ENCODE peak calls at places on chromosomes 13 and 19, in six cellular contexts. One of them, this sample, is unnamed.

GRCh38 chr19:39969681-39970423 is 1.1 kb upstream of the PSMC4 start:
- DNase-seq in left ventricle myocardium inferior: no peak
- DNase-seq in uterus: no peak
- DNase-seq in left lung: no peak
- DNase-seq in astrocyte: no peak
- DNase-seq in mammary epithelial cell: no peak
- DNase-seq in this sample: no peak

GRCh38 chr19:4687396-4687795 is 17.3 kb upstream of the MYDGF start:
- DNase-seq in left ventricle myocardium inferior: no peak
- DNase-seq in mammary epithelial cell: no peak
- DNase-seq in astrocyte: no peak
- DNase-seq in uterus: no peak
- DNase-seq in left lung: no peak
- DNase-seq in this sample: no peak

GRCh38 chr19:45355910-45356309 is 14.5 kb downstream of the ERCC2 start:
- DNase-seq in mammary epithelial cell: no peak
- DNase-seq in astrocyte: no peak
- DNase-seq in left ventricle myocardium inferior: no peak
- DNase-seq in left lung: no peak
- DNase-seq in uterus: no peak
- DNase-seq in this sample: no peak

GRCh38 chr19:4197625-4198466 is 15.4 kb downstream of the ANKRD24 start:
- DNase-seq in astrocyte: no peak
- DNase-seq in left ventricle myocardium inferior: no peak
- DNase-seq in left lung: no peak
- DNase-seq in uterus: no peak
- DNase-seq in mammary epithelial cell: peak; percentile 19
- DNase-seq in this sample: no peak

GRCh38 chr19:5580116-5580515 is 12.4 kb upstream of the TINCR start:
- DNase-seq in left lung: no peak
- DNase-seq in mammary epithelial cell: no peak
- DNase-seq in astrocyte: no peak
- DNase-seq in uterus: no peak
- DNase-seq in left ventricle myocardium inferior: no peak
- DNase-seq in this sample: no peak

GRCh38 chr19:58558623-58559274 is 338 bp upstream of the UBE2M start:
- DNase-seq in uterus: peak; percentile 100
- DNase-seq in astrocyte: peak; percentile 91
- DNase-seq in mammary epithelial cell: peak; percentile 97
- DNase-seq in left lung: peak; percentile 99
- DNase-seq in left ventricle myocardium inferior: peak; percentile 99
- DNase-seq in this sample: peak; percentile 93

GRCh38 chr13:49643003-49643651 is 14.8 kb downstream of the ARL11 start:
- DNase-seq in left lung: no peak
- DNase-seq in astrocyte: no peak
- DNase-seq in mammary epithelial cell: no peak
- DNase-seq in uterus: no peak
- DNase-seq in left ventricle myocardium inferior: no peak
- DNase-seq in this sample: no peak

GRCh38 chr19:34692541-34692940 is 15.1 kb downstream of the ZNF302 start:
- DNase-seq in uterus: no peak
- DNase-seq in left lung: no peak
- DNase-seq in astrocyte: no peak
- DNase-seq in left ventricle myocardium inferior: no peak
- DNase-seq in mammary epithelial cell: no peak
- DNase-seq in this sample: no peak

GRCh38 chr13:78323848-78324247 is 279.5 kb downstream of the POU4F1 start:
- DNase-seq in astrocyte: peak; percentile 21
- DNase-seq in left ventricle myocardium inferior: no peak
- DNase-seq in mammary epithelial cell: peak; percentile 12
- DNase-seq in uterus: no peak
- DNase-seq in left lung: no peak
- DNase-seq in this sample: peak; percentile 77

GRCh38 chr19:10471909-10472308 is 31.2 kb downstream of the KEAP1 start:
- DNase-seq in left lung: no peak
- DNase-seq in astrocyte: peak; percentile 25
- DNase-seq in uterus: no peak
- DNase-seq in left ventricle myocardium inferior: no peak
- DNase-seq in mammary epithelial cell: peak; percentile 28
- DNase-seq in this sample: no peak

GRCh38 chr19:54172764-54173699 is at the start of gene TMC4:
- DNase-seq in left ventricle myocardium inferior: no peak
- DNase-seq in left lung: peak; percentile 75
- DNase-seq in astrocyte: no peak
- DNase-seq in mammary epithelial cell: peak; percentile 77
- DNase-seq in uterus: no peak
- DNase-seq in this sample: peak; percentile 66

GRCh38 chr19:34475026-34475974 is 6.3 kb upstream of the WTIP start:
- DNase-seq in astrocyte: peak; percentile 83
- DNase-seq in uterus: no peak
- DNase-seq in mammary epithelial cell: peak; percentile 70
- DNase-seq in left lung: no peak
- DNase-seq in left ventricle myocardium inferior: no peak
- DNase-seq in this sample: peak; percentile 43

GRCh38 chr13:70173236-70173959 is 65.1 kb upstream of the KLHL1 start:
- DNase-seq in uterus: no peak
- DNase-seq in left ventricle myocardium inferior: no peak
- DNase-seq in left lung: no peak
- DNase-seq in mammary epithelial cell: no peak
- DNase-seq in astrocyte: peak; percentile 6
- DNase-seq in this sample: no peak

GRCh38 chr13:52348983-52349780 is 56.8 kb downstream of the THSD1 start:
- DNase-seq in astrocyte: peak; percentile 90
- DNase-seq in left ventricle myocardium inferior: no peak
- DNase-seq in mammary epithelial cell: peak; percentile 96
- DNase-seq in uterus: no peak
- DNase-seq in left lung: no peak
- DNase-seq in this sample: peak; percentile 95

GRCh38 chr19:28242317-28242927 is 970.5 kb downstream of the UQCRFS1 start:
- DNase-seq in uterus: no peak
- DNase-seq in mammary epithelial cell: peak; percentile 2
- DNase-seq in astrocyte: no peak
- DNase-seq in left lung: no peak
- DNase-seq in left ventricle myocardium inferior: no peak
- DNase-seq in this sample: no peak

GRCh38 chr13:21079761-21080730 is 18.7 kb upstream of the LATS2 start:
- DNase-seq in uterus: no peak
- DNase-seq in left ventricle myocardium inferior: no peak
- DNase-seq in mammary epithelial cell: peak; percentile 64
- DNase-seq in astrocyte: peak; percentile 95
- DNase-seq in left lung: no peak
- DNase-seq in this sample: no peak

GRCh38 chr19:34184880-34185491 is 12.7 kb downstream of the LSM14A start:
- DNase-seq in astrocyte: no peak
- DNase-seq in mammary epithelial cell: no peak
- DNase-seq in left lung: no peak
- DNase-seq in left ventricle myocardium inferior: no peak
- DNase-seq in uterus: no peak
- DNase-seq in this sample: no peak

GRCh38 chr13:46607768-46608553 is 55.0 kb downstream of the LRCH1 start:
- DNase-seq in left lung: no peak
- DNase-seq in uterus: no peak
- DNase-seq in left ventricle myocardium inferior: no peak
- DNase-seq in mammary epithelial cell: no peak
- DNase-seq in astrocyte: no peak
- DNase-seq in this sample: no peak

GRCh38 chr13:61880576-61881283 is 465.1 kb upstream of the PCDH20 start:
- DNase-seq in left ventricle myocardium inferior: no peak
- DNase-seq in astrocyte: no peak
- DNase-seq in mammary epithelial cell: no peak
- DNase-seq in left lung: no peak
- DNase-seq in uterus: no peak
- DNase-seq in this sample: no peak

GRCh38 chr13:100887729-100888151 is 213.1 kb upstream of the TMTC4 start:
- DNase-seq in uterus: no peak
- DNase-seq in left ventricle myocardium inferior: no peak
- DNase-seq in left lung: no peak
- DNase-seq in mammary epithelial cell: no peak
- DNase-seq in astrocyte: peak; percentile 76
- DNase-seq in this sample: peak; percentile 38

GRCh38 chr19:31591258-31591657 is 242.0 kb upstream of the TSHZ3 start:
- DNase-seq in left lung: no peak
- DNase-seq in astrocyte: no peak
- DNase-seq in mammary epithelial cell: peak; percentile 34
- DNase-seq in uterus: no peak
- DNase-seq in left ventricle myocardium inferior: no peak
- DNase-seq in this sample: no peak

GRCh38 chr19:38655148-38655824 is 7.8 kb downstream of the ACTN4 start:
- DNase-seq in mammary epithelial cell: peak; percentile 74
- DNase-seq in left lung: no peak
- DNase-seq in left ventricle myocardium inferior: no peak
- DNase-seq in uterus: no peak
- DNase-seq in astrocyte: peak; percentile 55
- DNase-seq in this sample: peak; percentile 67

GRCh38 chr13:35354882-35355281 is 121.6 kb downstream of the MAB21L1 start:
- DNase-seq in mammary epithelial cell: no peak
- DNase-seq in left ventricle myocardium inferior: no peak
- DNase-seq in astrocyte: no peak
- DNase-seq in left lung: no peak
- DNase-seq in uterus: no peak
- DNase-seq in this sample: no peak

GRCh38 chr19:1094978-1095701 is at the start of gene POLR2E:
- DNase-seq in uterus: peak; percentile 98
- DNase-seq in left lung: peak; percentile 99
- DNase-seq in left ventricle myocardium inferior: peak; percentile 98
- DNase-seq in astrocyte: peak; percentile 93
- DNase-seq in mammary epithelial cell: peak; percentile 95
- DNase-seq in this sample: peak; percentile 79

GRCh38 chr19:1094655-1094977 is 559 bp downstream of the POLR2E start:
- DNase-seq in astrocyte: no peak
- DNase-seq in mammary epithelial cell: no peak
- DNase-seq in left ventricle myocardium inferior: no peak
- DNase-seq in left lung: no peak
- DNase-seq in uterus: no peak
- DNase-seq in this sample: no peak

GRCh38 chr19:1091544-1092175 is 3.5 kb downstream of the POLR2E start:
- DNase-seq in mammary epithelial cell: no peak
- DNase-seq in left ventricle myocardium inferior: no peak
- DNase-seq in astrocyte: no peak
- DNase-seq in left lung: no peak
- DNase-seq in uterus: no peak
- DNase-seq in this sample: no peak

GRCh38 chr19:1093811-1094553 is 1.2 kb downstream of the POLR2E start:
- DNase-seq in left lung: no peak
- DNase-seq in mammary epithelial cell: no peak
- DNase-seq in left ventricle myocardium inferior: no peak
- DNase-seq in uterus: no peak
- DNase-seq in astrocyte: no peak
- DNase-seq in this sample: no peak

GRCh38 chr19:1093330-1093729 is 1.8 kb downstream of the POLR2E start:
- DNase-seq in astrocyte: no peak
- DNase-seq in left lung: no peak
- DNase-seq in left ventricle myocardium inferior: no peak
- DNase-seq in uterus: no peak
- DNase-seq in mammary epithelial cell: no peak
- DNase-seq in this sample: no peak
- H3K4me1 ChIP-seq in astrocyte: peaks cover 12% of the 10 kb centered on the region
- H3K4me1 ChIP-seq in left lung: peaks cover 62% of the 10 kb centered on the region
- H3K4me1 ChIP-seq in left ventricle myocardium inferior: peaks cover 43% of the 10 kb centered on the region
- H3K4me1 ChIP-seq in uterus: peaks cover 3% of the 10 kb centered on the region
- H3K4me1 ChIP-seq in mammary epithelial cell: peaks cover 8% of the 10 kb centered on the region
- H3K4me1 ChIP-seq in this sample: no peaks in the 10 kb centered on the region

DNA sequence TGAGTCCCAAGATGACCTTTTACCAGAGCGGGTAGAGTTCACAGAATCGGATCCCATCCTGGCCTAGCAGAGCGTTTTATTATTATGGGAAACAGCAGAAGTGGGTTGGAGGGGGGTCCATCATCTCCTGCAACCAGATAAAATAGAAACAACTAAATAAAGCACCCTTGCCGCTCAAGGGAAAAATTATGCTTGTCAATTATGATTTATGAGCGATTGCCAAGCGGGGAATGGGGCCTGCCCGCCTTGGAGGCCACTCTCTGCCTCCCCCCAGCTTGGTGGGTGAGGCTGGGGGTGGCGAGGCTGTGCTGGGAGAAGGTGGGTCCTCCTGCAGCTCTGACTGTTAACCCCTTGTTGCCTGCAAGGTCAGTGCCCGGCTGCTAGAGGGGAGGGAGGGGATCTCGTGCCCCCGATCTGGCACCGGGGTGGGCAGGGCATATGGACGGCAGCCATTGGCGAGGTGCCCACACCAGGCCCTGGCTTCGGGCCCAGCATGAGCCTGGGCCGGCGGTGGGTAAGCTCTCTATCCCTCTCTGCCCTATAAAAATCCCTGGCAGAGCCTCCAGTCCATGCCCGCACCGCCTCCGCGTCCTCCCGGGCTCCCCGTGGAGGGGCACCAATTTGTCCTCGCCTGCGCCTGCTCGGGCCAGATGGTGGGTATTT is 129.1 kb downstream of the URI1 start:
- DNase-seq in uterus: no peak
- DNase-seq in astrocyte: no peak
- DNase-seq in left lung: peak; percentile 19
- DNase-seq in left ventricle myocardium inferior: peak; percentile 55
- DNase-seq in mammary epithelial cell: no peak
- DNase-seq in this sample: no peak
- H3K27me3 ChIP-seq in uterus: no peaks in the 10 kb centered on the region
- H3K27me3 ChIP-seq in astrocyte: peaks cover 3% of the 10 kb centered on the region
- H3K27me3 ChIP-seq in left lung: peaks cover 18% of the 10 kb centered on the region
- H3K27me3 ChIP-seq in left ventricle myocardium inferior: peaks cover 12% of the 10 kb centered on the region
- H3K27me3 ChIP-seq in mammary epithelial cell: no peaks in the 10 kb centered on the region
- H3K27me3 ChIP-seq in this sample: no peaks in the 10 kb centered on the region

GRCh38 chr13:40813662-40814454 is 24.4 kb downstream of the SLC25A15 start:
- DNase-seq in mammary epithelial cell: peak; percentile 11
- DNase-seq in left ventricle myocardium inferior: no peak
- DNase-seq in astrocyte: no peak
- DNase-seq in uterus: no peak
- DNase-seq in left lung: no peak
- DNase-seq in this sample: peak; percentile 1
- TF ChIP-seq CTCF in mammary epithelial cell: peak; percentile 57
- TF ChIP-seq CTCF in left ventricle myocardium inferior: peak; percentile 58
- TF ChIP-seq CTCF in astrocyte: peak; percentile 44
- TF ChIP-seq CTCF in uterus: no peak
- TF ChIP-seq CTCF in left lung: peak; percentile 47
- TF ChIP-seq CTCF in this sample: peak; percentile 59

DNA sequence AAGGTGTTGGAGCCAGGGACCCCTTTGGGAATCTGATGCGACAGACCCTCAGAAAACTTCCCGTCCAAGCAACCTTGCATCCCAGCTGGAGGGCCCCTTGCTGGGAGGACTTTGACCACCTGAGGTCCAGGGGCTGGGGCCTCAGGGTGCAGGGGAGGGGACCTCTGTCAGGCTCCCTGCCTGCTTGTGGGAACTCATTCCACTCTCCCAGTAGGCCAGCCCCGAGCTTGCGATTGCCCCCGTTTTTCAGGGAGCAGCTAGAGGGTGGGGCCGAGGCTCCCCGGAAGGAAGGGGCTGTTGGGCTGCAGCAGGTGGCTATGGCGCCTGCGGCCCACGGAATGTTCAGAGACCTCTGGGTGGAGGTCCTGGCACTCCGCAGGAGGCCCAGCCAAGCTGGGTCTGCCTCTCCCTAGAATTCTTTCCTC is 2.8 kb downstream of the GNA11 start:
- DNase-seq in mammary epithelial cell: no peak
- DNase-seq in uterus: no peak
- DNase-seq in left ventricle myocardium inferior: no peak
- DNase-seq in astrocyte: no peak
- DNase-seq in left lung: no peak
- DNase-seq in this sample: no peak
- H3K4me1 ChIP-seq in mammary epithelial cell: peaks cover 39% of the 10 kb centered on the region
- H3K4me1 ChIP-seq in uterus: no peaks in the 10 kb centered on the region
- H3K4me1 ChIP-seq in left ventricle myocardium inferior: peaks cover 79% of the 10 kb centered on the region
- H3K4me1 ChIP-seq in astrocyte: peaks cover 25% of the 10 kb centered on the region
- H3K4me1 ChIP-seq in left lung: peaks cover 60% of the 10 kb centered on the region
- H3K4me1 ChIP-seq in this sample: no peaks in the 10 kb centered on the region